ENCODE peak calls at places on chromosomes 16 and 17, in nine cellular contexts. One of them, this sample, is unnamed. For H3K4me1, the result is how much of the 10 kb centered on the place peaks cover.

GRCh38 chr16:47018223-47018891 is 44.9 kb upstream of the DNAJA2 start:
- DNase-seq in CD8-positive, alpha-beta memory T cell: no peak
- DNase-seq in CD8-positive, alpha-beta T cell: peak
- DNase-seq in K562: peak
- DNase-seq in CD4-positive, CD25-positive, alpha-beta regulatory T cell: peak
- DNase-seq in PC-9: peak
- DNase-seq in aorta: no peak
- DNase-seq in psoas muscle: no peak
- DNase-seq in uterus: no peak
- DNase-seq in this sample: peak

GRCh38 chr17:40115101-40115436 is 6.7 kb upstream of the MSL1 start:
- DNase-seq in CD4-positive, CD25-positive, alpha-beta regulatory T cell: no peak
- DNase-seq in CD8-positive, alpha-beta T cell: no peak
- DNase-seq in PC-9: no peak
- DNase-seq in CD8-positive, alpha-beta memory T cell: no peak
- DNase-seq in aorta: no peak
- DNase-seq in psoas muscle: no peak
- DNase-seq in K562: no peak
- DNase-seq in uterus: no peak
- DNase-seq in this sample: no peak

GRCh38 chr16:75198135-75198600 is 8.8 kb downstream of the CTRB2 start:
- DNase-seq in uterus: peak
- DNase-seq in PC-9: no peak
- DNase-seq in CD8-positive, alpha-beta memory T cell: no peak
- DNase-seq in psoas muscle: no peak
- DNase-seq in CD8-positive, alpha-beta T cell: no peak
- DNase-seq in K562: no peak
- DNase-seq in CD4-positive, CD25-positive, alpha-beta regulatory T cell: no peak
- DNase-seq in aorta: peak
- DNase-seq in this sample: no peak

GRCh38 chr17:76238847-76239537 is 1.3 kb downstream of the RNF157 start:
- DNase-seq in K562: no peak
- DNase-seq in CD8-positive, alpha-beta T cell: no peak
- DNase-seq in CD8-positive, alpha-beta memory T cell: no peak
- DNase-seq in psoas muscle: no peak
- DNase-seq in uterus: no peak
- DNase-seq in aorta: no peak
- DNase-seq in CD4-positive, CD25-positive, alpha-beta regulatory T cell: no peak
- DNase-seq in PC-9: no peak
- DNase-seq in this sample: no peak

GRCh38 chr17:17824780-17825614 is 11.8 kb downstream of the SREBF1 start:
- DNase-seq in CD8-positive, alpha-beta T cell: no peak
- DNase-seq in psoas muscle: no peak
- DNase-seq in aorta: no peak
- DNase-seq in PC-9: no peak
- DNase-seq in CD8-positive, alpha-beta memory T cell: peak
- DNase-seq in K562: no peak
- DNase-seq in uterus: no peak
- DNase-seq in CD4-positive, CD25-positive, alpha-beta regulatory T cell: no peak
- DNase-seq in this sample: no peak

GRCh38 chr16:71648921-71649320 is 22.9 kb downstream of the MARVELD3 start:
- DNase-seq in K562: no peak
- DNase-seq in CD4-positive, CD25-positive, alpha-beta regulatory T cell: no peak
- DNase-seq in aorta: no peak
- DNase-seq in PC-9: no peak
- DNase-seq in uterus: no peak
- DNase-seq in CD8-positive, alpha-beta T cell: no peak
- DNase-seq in CD8-positive, alpha-beta memory T cell: no peak
- DNase-seq in psoas muscle: no peak
- DNase-seq in this sample: peak

GRCh38 chr16:799948-800833 is at the start of gene GNG13:
- DNase-seq in CD8-positive, alpha-beta memory T cell: no peak
- DNase-seq in aorta: no peak
- DNase-seq in psoas muscle: no peak
- DNase-seq in uterus: no peak
- DNase-seq in CD8-positive, alpha-beta T cell: no peak
- DNase-seq in K562: peak
- DNase-seq in PC-9: no peak
- DNase-seq in CD4-positive, CD25-positive, alpha-beta regulatory T cell: no peak
- DNase-seq in this sample: no peak

GRCh38 chr16:24164402-24164801 is 91.7 kb upstream of the CACNG3 start:
- DNase-seq in CD8-positive, alpha-beta memory T cell: no peak
- DNase-seq in psoas muscle: no peak
- DNase-seq in PC-9: no peak
- DNase-seq in aorta: no peak
- DNase-seq in CD4-positive, CD25-positive, alpha-beta regulatory T cell: no peak
- DNase-seq in CD8-positive, alpha-beta T cell: no peak
- DNase-seq in K562: no peak
- DNase-seq in uterus: no peak
- DNase-seq in this sample: no peak

GRCh38 chr17:9402590-9403199 is 172.9 kb downstream of the STX8 start:
- DNase-seq in uterus: no peak
- DNase-seq in CD4-positive, CD25-positive, alpha-beta regulatory T cell: peak
- DNase-seq in aorta: no peak
- DNase-seq in psoas muscle: no peak
- DNase-seq in K562: peak
- DNase-seq in CD8-positive, alpha-beta T cell: no peak
- DNase-seq in CD8-positive, alpha-beta memory T cell: no peak
- DNase-seq in PC-9: no peak
- DNase-seq in this sample: peak

GRCh38 chr17:12193336-12193735 is 172.7 kb downstream of the MAP2K4 start:
- DNase-seq in CD8-positive, alpha-beta T cell: no peak
- DNase-seq in uterus: no peak
- DNase-seq in CD8-positive, alpha-beta memory T cell: no peak
- DNase-seq in CD4-positive, CD25-positive, alpha-beta regulatory T cell: no peak
- DNase-seq in psoas muscle: no peak
- DNase-seq in PC-9: no peak
- DNase-seq in K562: no peak
- DNase-seq in aorta: no peak
- DNase-seq in this sample: no peak

GRCh38 chr16:72620853-72621252 is 427.1 kb downstream of the ZFHX3 start:
- DNase-seq in psoas muscle: no peak
- DNase-seq in CD4-positive, CD25-positive, alpha-beta regulatory T cell: no peak
- DNase-seq in CD8-positive, alpha-beta memory T cell: no peak
- DNase-seq in aorta: no peak
- DNase-seq in uterus: no peak
- DNase-seq in CD8-positive, alpha-beta T cell: no peak
- DNase-seq in PC-9: no peak
- DNase-seq in K562: no peak
- DNase-seq in this sample: no peak

GRCh38 chr17:62895650-62896301 is 70.3 kb upstream of the TANC2 start:
- DNase-seq in K562: no peak
- DNase-seq in PC-9: no peak
- DNase-seq in psoas muscle: no peak
- DNase-seq in CD8-positive, alpha-beta T cell: no peak
- DNase-seq in CD4-positive, CD25-positive, alpha-beta regulatory T cell: no peak
- DNase-seq in aorta: no peak
- DNase-seq in uterus: no peak
- DNase-seq in CD8-positive, alpha-beta memory T cell: no peak
- DNase-seq in this sample: no peak

GRCh38 chr17:57441270-57441600 is 184.9 kb downstream of the MSI2 start:
- DNase-seq in K562: no peak
- DNase-seq in psoas muscle: no peak
- DNase-seq in uterus: no peak
- DNase-seq in CD8-positive, alpha-beta memory T cell: no peak
- DNase-seq in CD4-positive, CD25-positive, alpha-beta regulatory T cell: no peak
- DNase-seq in aorta: no peak
- DNase-seq in CD8-positive, alpha-beta T cell: no peak
- DNase-seq in PC-9: no peak
- DNase-seq in this sample: no peak
- H3K4me1 ChIP-seq in K562: under half
- H3K4me1 ChIP-seq in psoas muscle: half or more
- H3K4me1 ChIP-seq in uterus: under half
- H3K4me1 ChIP-seq in CD8-positive, alpha-beta memory T cell: half or more
- H3K4me1 ChIP-seq in CD4-positive, CD25-positive, alpha-beta regulatory T cell: half or more
- H3K4me1 ChIP-seq in aorta: under half
- H3K4me1 ChIP-seq in CD8-positive, alpha-beta T cell: under half
- H3K4me1 ChIP-seq in PC-9: under half
- H3K4me1 ChIP-seq in this sample: half or more

GRCh38 chr16:48597563-48598392 is 12.2 kb downstream of the N4BP1 start:
- DNase-seq in uterus: no peak
- DNase-seq in CD8-positive, alpha-beta memory T cell: no peak
- DNase-seq in K562: no peak
- DNase-seq in psoas muscle: no peak
- DNase-seq in CD8-positive, alpha-beta T cell: no peak
- DNase-seq in aorta: no peak
- DNase-seq in PC-9: no peak
- DNase-seq in CD4-positive, CD25-positive, alpha-beta regulatory T cell: no peak
- DNase-seq in this sample: no peak
- H3K4me3 ChIP-seq in uterus: no peak
- H3K4me3 ChIP-seq in CD8-positive, alpha-beta memory T cell: no peak
- H3K4me3 ChIP-seq in K562: no peak
- H3K4me3 ChIP-seq in psoas muscle: no peak
- H3K4me3 ChIP-seq in CD8-positive, alpha-beta T cell: no peak
- H3K4me3 ChIP-seq in aorta: no peak
- H3K4me3 ChIP-seq in PC-9: no peak
- H3K4me3 ChIP-seq in CD4-positive, CD25-positive, alpha-beta regulatory T cell: peak
- H3K4me3 ChIP-seq in this sample: no peak

GRCh38 chr17:8123695-8124349 is at the start of gene HES7:
- DNase-seq in CD8-positive, alpha-beta memory T cell: no peak
- DNase-seq in K562: no peak
- DNase-seq in psoas muscle: no peak
- DNase-seq in uterus: no peak
- DNase-seq in CD8-positive, alpha-beta T cell: peak
- DNase-seq in PC-9: no peak
- DNase-seq in aorta: no peak
- DNase-seq in CD4-positive, CD25-positive, alpha-beta regulatory T cell: no peak
- DNase-seq in this sample: no peak
- H3K4me1 ChIP-seq in CD8-positive, alpha-beta memory T cell: half or more
- H3K4me1 ChIP-seq in K562: half or more
- H3K4me1 ChIP-seq in psoas muscle: under half
- H3K4me1 ChIP-seq in uterus: under half
- H3K4me1 ChIP-seq in CD8-positive, alpha-beta T cell: half or more
- H3K4me1 ChIP-seq in PC-9: under half
- H3K4me1 ChIP-seq in aorta: under half
- H3K4me1 ChIP-seq in CD4-positive, CD25-positive, alpha-beta regulatory T cell: half or more
- H3K4me1 ChIP-seq in this sample: under half

GRCh38 chr17:59366773-59367656 is 35.6 kb downstream of the YPEL2 start:
- DNase-seq in CD8-positive, alpha-beta T cell: no peak
- DNase-seq in CD8-positive, alpha-beta memory T cell: no peak
- DNase-seq in K562: no peak
- DNase-seq in uterus: peak
- DNase-seq in psoas muscle: no peak
- DNase-seq in aorta: no peak
- DNase-seq in CD4-positive, CD25-positive, alpha-beta regulatory T cell: no peak
- DNase-seq in PC-9: peak
- DNase-seq in this sample: peak
- H3K4me3 ChIP-seq in CD8-positive, alpha-beta T cell: no peak
- H3K4me3 ChIP-seq in CD8-positive, alpha-beta memory T cell: no peak
- H3K4me3 ChIP-seq in K562: no peak
- H3K4me3 ChIP-seq in uterus: no peak
- H3K4me3 ChIP-seq in psoas muscle: peak
- H3K4me3 ChIP-seq in aorta: no peak
- H3K4me3 ChIP-seq in CD4-positive, CD25-positive, alpha-beta regulatory T cell: peak
- H3K4me3 ChIP-seq in PC-9: peak
- H3K4me3 ChIP-seq in this sample: no peak

GRCh38 chr16:55965099-55965498 is 89.9 kb upstream of the CES5A start:
- DNase-seq in PC-9: no peak
- DNase-seq in CD8-positive, alpha-beta T cell: no peak
- DNase-seq in psoas muscle: no peak
- DNase-seq in K562: no peak
- DNase-seq in CD4-positive, CD25-positive, alpha-beta regulatory T cell: no peak
- DNase-seq in aorta: no peak
- DNase-seq in uterus: no peak
- DNase-seq in CD8-positive, alpha-beta memory T cell: no peak
- DNase-seq in this sample: no peak
- H3K4me1 ChIP-seq in PC-9: under half
- H3K4me1 ChIP-seq in CD8-positive, alpha-beta T cell: under half
- H3K4me1 ChIP-seq in psoas muscle: under half
- H3K4me1 ChIP-seq in K562: under half
- H3K4me1 ChIP-seq in CD4-positive, CD25-positive, alpha-beta regulatory T cell: under half
- H3K4me1 ChIP-seq in aorta: under half
- H3K4me1 ChIP-seq in uterus: under half
- H3K4me1 ChIP-seq in CD8-positive, alpha-beta memory T cell: under half
- H3K4me1 ChIP-seq in this sample: under half

GRCh38 chr16:67397812-67398545 is 4.7 kb upstream of the TPPP3 start:
- DNase-seq in aorta: peak
- DNase-seq in psoas muscle: no peak
- DNase-seq in K562: no peak
- DNase-seq in PC-9: no peak
- DNase-seq in CD8-positive, alpha-beta T cell: no peak
- DNase-seq in uterus: no peak
- DNase-seq in CD8-positive, alpha-beta memory T cell: no peak
- DNase-seq in CD4-positive, CD25-positive, alpha-beta regulatory T cell: no peak
- DNase-seq in this sample: no peak

GRCh38 chr16:67395458-67396158 is 2.3 kb upstream of the TPPP3 start:
- DNase-seq in uterus: no peak
- DNase-seq in aorta: peak
- DNase-seq in CD8-positive, alpha-beta memory T cell: no peak
- DNase-seq in CD4-positive, CD25-positive, alpha-beta regulatory T cell: no peak
- DNase-seq in PC-9: no peak
- DNase-seq in K562: no peak
- DNase-seq in CD8-positive, alpha-beta T cell: no peak
- DNase-seq in psoas muscle: no peak
- DNase-seq in this sample: no peak

GRCh38 chr16:67396159-67396774 is 3.0 kb upstream of the TPPP3 start:
- DNase-seq in PC-9: peak
- DNase-seq in K562: peak
- DNase-seq in psoas muscle: peak
- DNase-seq in uterus: peak
- DNase-seq in CD4-positive, CD25-positive, alpha-beta regulatory T cell: no peak
- DNase-seq in CD8-positive, alpha-beta T cell: no peak
- DNase-seq in aorta: peak
- DNase-seq in CD8-positive, alpha-beta memory T cell: no peak
- DNase-seq in this sample: peak

GRCh38 chr16:67397451-67397801 is 4.1 kb upstream of the TPPP3 start:
- DNase-seq in CD4-positive, CD25-positive, alpha-beta regulatory T cell: no peak
- DNase-seq in uterus: no peak
- DNase-seq in psoas muscle: peak
- DNase-seq in PC-9: no peak
- DNase-seq in CD8-positive, alpha-beta memory T cell: no peak
- DNase-seq in K562: no peak
- DNase-seq in CD8-positive, alpha-beta T cell: no peak
- DNase-seq in aorta: peak
- DNase-seq in this sample: no peak

DNA sequence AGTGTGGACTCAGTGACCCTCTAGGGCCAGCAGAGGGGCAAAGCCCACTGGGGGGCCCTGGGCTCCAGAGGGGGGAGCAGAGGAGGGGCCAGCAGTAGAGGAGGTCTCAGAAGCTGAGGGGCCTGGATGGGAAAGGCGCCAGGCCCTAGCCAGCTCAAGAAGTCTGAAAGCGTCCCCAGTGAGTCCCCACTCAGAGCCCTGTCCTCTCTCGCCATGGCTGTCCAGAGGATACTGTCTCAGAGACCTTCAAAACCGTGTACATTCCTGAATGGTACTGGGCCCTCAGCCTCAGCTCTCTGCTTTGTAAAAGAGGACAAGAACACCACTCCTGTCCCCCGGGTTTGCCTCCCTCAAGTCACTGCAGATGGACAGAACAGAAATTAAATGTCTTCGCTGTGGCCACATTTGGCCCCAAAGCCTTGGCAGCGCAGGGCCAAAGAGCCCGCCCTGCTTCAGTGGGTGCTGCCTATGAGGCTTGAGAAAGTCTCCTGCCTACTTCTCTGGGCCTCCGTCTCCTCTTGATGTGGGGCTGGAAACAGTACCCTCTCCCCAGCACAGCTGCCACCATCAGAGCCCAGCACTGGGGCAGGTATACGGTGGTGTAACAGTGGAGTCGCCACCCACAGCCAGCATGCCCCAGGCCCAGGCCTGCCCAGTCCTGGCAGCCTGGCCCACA is 3.6 kb upstream of the TPPP3 start:
- DNase-seq in CD4-positive, CD25-positive, alpha-beta regulatory T cell: no peak
- DNase-seq in CD8-positive, alpha-beta memory T cell: no peak
- DNase-seq in uterus: no peak
- DNase-seq in PC-9: no peak
- DNase-seq in CD8-positive, alpha-beta T cell: no peak
- DNase-seq in psoas muscle: no peak
- DNase-seq in aorta: no peak
- DNase-seq in K562: no peak
- DNase-seq in this sample: no peak
- H3K4me3 ChIP-seq in CD4-positive, CD25-positive, alpha-beta regulatory T cell: no peak
- H3K4me3 ChIP-seq in CD8-positive, alpha-beta memory T cell: no peak
- H3K4me3 ChIP-seq in uterus: no peak
- H3K4me3 ChIP-seq in PC-9: no peak
- H3K4me3 ChIP-seq in CD8-positive, alpha-beta T cell: no peak
- H3K4me3 ChIP-seq in psoas muscle: no peak
- H3K4me3 ChIP-seq in aorta: no peak
- H3K4me3 ChIP-seq in K562: no peak
- H3K4me3 ChIP-seq in this sample: no peak